ENCODE peak calls at places on chromosomes 12 and 14, in six cellular contexts. G is hepatocyte, J is GM23338, Z is HCT116, V is MM.1S, R is GM23248. C is an unnamed sample.

GRCh38 chr14:90815817-90816662 is at the start of gene TTC7B:
- DNase-seq in V (peak; percentile 10), R (peak; percentile 70), G (peak; percentile 78), J (peak; percentile 72), Z (no peak), C (no peak)

GRCh38 chr14:65336191-65336591 is 76.3 kb upstream of the FUT8 start:
- DNase-seq in R (peak; percentile 86), G (peak; percentile 35), V (no peak), Z (no peak), J (no peak), C (no peak)

GRCh38 chr14:50026396-50026795 is 90.0 kb downstream of the VCPKMT start:
- DNase-seq in G (no peak), Z (no peak), J (no peak), V (no peak), R (no peak), C (no peak)

GRCh38 chr12:4909734-4910501 is at the start of gene KCNA1:
- DNase-seq in Z (no peak), G (peak; percentile 21), J (peak; percentile 72), V (no peak), R (peak; percentile 42), C (no peak)

GRCh38 chr12:130706311-130706710 is 9.8 kb downstream of the RIMBP2 start:
- DNase-seq in J (no peak), R (no peak), V (no peak), Z (no peak), G (no peak), C (no peak)

GRCh38 chr14:92425101-92425500 is 88.5 kb upstream of the RIN3 start:
- DNase-seq in V (no peak), G (no peak), J (no peak), R (peak; percentile 68), Z (peak; percentile 28), C (peak; percentile 87)

GRCh38 chr12:113478351-113479011 is 6.8 kb upstream of the LHX5 start:
- DNase-seq in Z (no peak), V (no peak), J (peak; percentile 77), R (no peak), G (no peak), C (no peak)

GRCh38 chr14:85301506-85301905 is 228.4 kb upstream of the FLRT2 start:
- DNase-seq in G (no peak), Z (no peak), J (no peak), V (no peak), R (no peak), C (no peak)

GRCh38 chr12:100114574-100114973 is 28.1 kb downstream of the BLTP3B start:
- DNase-seq in G (no peak), R (no peak), V (no peak), J (no peak), Z (no peak), C (no peak)

GRCh38 chr12:14066021-14066420 is 84.6 kb upstream of the GRIN2B start:
- DNase-seq in R (no peak), Z (peak; percentile 45), V (no peak), G (peak; percentile 23), J (no peak), C (peak; percentile 77)

GRCh38 chr14:60133487-60133886 is 31.7 kb downstream of the DHRS7 start:
- DNase-seq in G (no peak), Z (no peak), V (no peak), J (no peak), R (peak; percentile 53), C (no peak)

GRCh38 chr12:107844312-107844921 is 69.9 kb downstream of the ASCL4 start:
- DNase-seq in G (peak; percentile 29), Z (no peak), V (no peak), J (peak; percentile 78), R (peak; percentile 47), C (no peak)

GRCh38 chr12:45705404-45705803 is 24.1 kb upstream of the ARID2 start:
- DNase-seq in V (no peak), R (no peak), J (no peak), Z (no peak), G (no peak), C (no peak)

GRCh38 chr12:111636209-111636928 is 37.3 kb upstream of the ATXN2 start:
- DNase-seq in R (peak; percentile 74), G (peak; percentile 78), Z (no peak), J (peak; percentile 85), V (no peak), C (no peak)

GRCh38 chr14:97578982-97579381 is 781.8 kb downstream of the VRK1 start:
- DNase-seq in R (no peak), G (peak; percentile 7), J (no peak), V (no peak), Z (no peak), C (no peak)

GRCh38 chr12:70576341-70577282 is 60.6 kb downstream of the PTPRB start:
- DNase-seq in Z (peak; percentile 66), J (peak; percentile 92), G (peak; percentile 82), R (peak; percentile 90), V (peak; percentile 66), C (peak; percentile 65)

GRCh38 chr12:19739195-19739776 is 300.0 kb downstream of the AEBP2 start:
- DNase-seq in G (peak; percentile 75), Z (peak; percentile 40), R (peak; percentile 72), J (peak; percentile 73), V (peak; percentile 64), C (peak; percentile 23)
- H3K4me2 ChIP-seq in G (no peak overlapping the region), Z (no peak overlapping the region), R (no peak overlapping the region), J (no peak overlapping the region), V (no peak overlapping the region), C (no peak overlapping the region)

GRCh38 chr14:54175298-54175942 is 218.8 kb upstream of the BMP4 start:
- DNase-seq in G (peak; percentile 88), J (peak; percentile 93), Z (peak; percentile 78), V (peak; percentile 42), R (peak; percentile 73), C (peak; percentile 71)
- H3K9me2 ChIP-seq in G (no peaks in the 10 kb centered on the region), J (no peaks in the 10 kb centered on the region), Z (no peaks in the 10 kb centered on the region), V (no peaks in the 10 kb centered on the region), R (no peaks in the 10 kb centered on the region), C (no peaks in the 10 kb centered on the region)

GRCh38 chr14:36512585-36513003 is 7.4 kb downstream of the NKX2-1 start:
- DNase-seq in G (no peak), V (no peak), R (no peak), Z (no peak), J (no peak), C (no peak)
- TF ChIP-seq EZH2 in G (no peak), V (no peak), R (peak; percentile 70), Z (no peak), J (peak; percentile 83), C (no peak)

DNA sequence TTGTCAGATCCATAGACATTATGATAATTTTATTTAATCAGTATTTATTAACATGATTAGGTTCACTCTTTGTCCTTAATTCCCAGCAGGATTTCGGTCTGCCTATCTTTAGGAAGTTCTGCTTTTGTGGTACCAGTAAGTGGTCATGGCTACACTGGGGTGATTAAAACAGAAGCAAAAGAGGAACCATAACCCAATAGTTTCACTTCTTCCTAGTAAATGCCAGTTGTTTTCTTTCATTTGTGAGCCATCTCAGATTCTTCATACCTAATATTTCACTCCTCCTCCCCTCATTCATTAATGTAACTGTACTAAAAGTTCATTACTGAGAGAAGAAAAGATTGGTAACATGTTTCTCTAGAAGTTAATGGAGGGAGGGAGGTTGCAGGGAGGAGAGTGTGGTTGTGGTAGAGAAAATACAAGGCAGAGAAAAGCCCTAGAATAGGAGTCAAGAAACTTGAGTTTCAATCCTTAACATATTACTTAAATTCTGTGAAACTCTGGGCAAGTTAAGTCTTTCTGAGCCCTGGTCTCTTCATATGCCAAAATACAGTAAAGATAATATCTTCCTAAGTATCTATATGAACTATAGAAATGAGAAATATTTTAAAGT is 101.2 kb downstream of the PEBP1 start:
- DNase-seq in G (no peak), V (peak; percentile 11), Z (no peak), J (no peak), R (no peak), C (no peak)
- H3K4me2 ChIP-seq in G (no peak overlapping the region), V (peak overlapping the region; percentile 52), Z (no peak overlapping the region), J (no peak overlapping the region), R (no peak overlapping the region), C (peak overlapping the region; percentile 32)

GRCh38 chr12:63899396-63899795 is 54.9 kb downstream of the SRGAP1 start:
- DNase-seq in J (no peak), G (no peak), Z (no peak), R (no peak), V (no peak), C (no peak)
- H3K9me2 ChIP-seq in J (no peaks in the 10 kb centered on the region), G (no peaks in the 10 kb centered on the region), Z (no peaks in the 10 kb centered on the region), R (no peaks in the 10 kb centered on the region), V (no peaks in the 10 kb centered on the region), C (no peaks in the 10 kb centered on the region)